ENCODE peak calls at places on chromosomes 2 and 18, in six cellular contexts. C, D, W, K, V and H are unnamed samples.

GRCh38 chr2:121018136-121019057 is 266.6 kb downstream of the TFCP2L1 start:
- DNase-seq in C (no peak), D (no peak), W (no peak), K (no peak), V (no peak), H (no peak)

GRCh38 chr2:124838426-124838825 is 813.3 kb downstream of the CNTNAP5 start:
- DNase-seq in C (no peak), D (no peak), W (no peak), K (no peak), V (no peak), H (no peak)

GRCh38 chr2:174117951-174118930 is 130.1 kb downstream of the OLA1 start:
- DNase-seq in C (no peak), D (no peak), W (no peak), K (peak), V (peak), H (no peak)

GRCh38 chr2:20677301-20678176 is 10.6 kb downstream of the GDF7 start:
- DNase-seq in C (peak), D (no peak), W (no peak), K (peak), V (no peak), H (no peak)

GRCh38 chr18:49081511-49082146 is 130.9 kb upstream of the SMAD7 start:
- DNase-seq in C (no peak), D (no peak), W (no peak), K (no peak), V (no peak), H (no peak)

GRCh38 chr2:65379721-65380171 is 52.7 kb downstream of the SPRED2 start:
- DNase-seq in C (no peak), D (no peak), W (no peak), K (no peak), V (no peak), H (no peak)

GRCh38 chr2:73981081-73981968 is 3.4 kb upstream of the TET3 start:
- DNase-seq in C (peak), D (peak), W (no peak), K (no peak), V (no peak), H (no peak)

GRCh38 chr18:77811510-77811909 is 561.9 kb downstream of the GALR1 start:
- DNase-seq in C (no peak), D (no peak), W (no peak), K (no peak), V (no peak), H (no peak)

GRCh38 chr2:43126817-43127207 is 99.6 kb downstream of the ZFP36L2 start:
- DNase-seq in C (no peak), D (no peak), W (no peak), K (no peak), V (no peak), H (no peak)

GRCh38 chr2:216620806-216621205 is 12.4 kb upstream of the IGFBP2 start:
- DNase-seq in C (no peak), D (no peak), W (no peak), K (no peak), V (no peak), H (no peak)

GRCh38 chr2:174631009-174631981 is 33.7 kb upstream of the WIPF1 start:
- DNase-seq in C (no peak), D (peak), W (no peak), K (no peak), V (peak), H (no peak)

GRCh38 chr18:54232485-54233227 is 8.2 kb upstream of the MBD2 start:
- DNase-seq in C (no peak), D (no peak), W (no peak), K (no peak), V (no peak), H (no peak)

GRCh38 chr2:107529146-107529545 is 297.5 kb upstream of the RGPD4 start:
- DNase-seq in C (no peak), D (no peak), W (no peak), K (no peak), V (no peak), H (no peak)

GRCh38 chr2:205657579-205657978 is 24.7 kb upstream of the NRP2 start:
- DNase-seq in C (no peak), D (no peak), W (no peak), K (no peak), V (peak), H (no peak)

GRCh38 chr18:29313312-29313711 is 1136.4 kb upstream of the CDH2 start:
- DNase-seq in C (no peak), D (no peak), W (no peak), K (no peak), V (no peak), H (no peak)

GRCh38 chr18:7789853-7790552 is 222.9 kb downstream of the PTPRM start:
- DNase-seq in C (peak), D (no peak), W (no peak), K (peak), V (no peak), H (no peak)

GRCh38 chr18:59300676-59301285 is 17.7 kb downstream of the CPLX4 start:
- DNase-seq in C (no peak), D (peak), W (no peak), K (no peak), V (no peak), H (no peak)

GRCh38 chr2:234905547-234906260 is 46.1 kb upstream of the SH3BP4 start:
- DNase-seq in C (no peak), D (no peak), W (no peak), K (no peak), V (no peak), H (no peak)

GRCh38 chr2:144334551-144334950 is 185.4 kb downstream of the ZEB2 start:
- DNase-seq in C (no peak), D (no peak), W (no peak), K (no peak), V (no peak), H (no peak)

GRCh38 chr2:73286134-73286533 is 1.9 kb upstream of the FBXO41 start:
- DNase-seq in C (no peak), D (no peak), W (no peak), K (no peak), V (no peak), H (no peak)

GRCh38 chr2:216516730-216517350 is 18.2 kb downstream of the RPL37A start:
- DNase-seq in C (no peak), D (no peak), W (no peak), K (peak), V (no peak), H (no peak)

GRCh38 chr18:58998421-58999203 is 133.9 kb downstream of the ZNF532 start:
- DNase-seq in C (no peak), D (no peak), W (no peak), K (no peak), V (peak), H (no peak)

GRCh38 chr18:50429207-50429948 is 54.5 kb downstream of the SKA1 start:
- DNase-seq in C (peak), D (no peak), W (no peak), K (peak), V (no peak), H (no peak)

GRCh38 chr2:147665035-147665434 is 179.8 kb upstream of the ACVR2A start:
- DNase-seq in C (no peak), D (no peak), W (no peak), K (no peak), V (no peak), H (no peak)